ENCODE peak calls at places on chromosomes 4 and X, in five cellular contexts. One of them, this sample, is unnamed.

GRCh38 chrX:130173190-130173895 is 1.6 kb downstream of the RAB33A start:
- DNase-seq in non-pigmented ciliary epithelial cell: no peak
- DNase-seq in activated CD8-positive, alpha-beta T cell treated with anti-CD3 and anti-CD28 coated beads, Interleukin-2, amount 10 ng/mL, durations not matched to agents 7 days and 5 days: peak
- DNase-seq in progenitor cell of endocrine pancreas: no peak
- DNase-seq in stomach: no peak
- DNase-seq in this sample: no peak

GRCh38 chr4:57682275-57682674 is 572.1 kb upstream of the IGFBP7 start:
- DNase-seq in stomach: no peak
- DNase-seq in activated CD8-positive, alpha-beta T cell treated with anti-CD3 and anti-CD28 coated beads, Interleukin-2, amount 10 ng/mL, durations not matched to agents 7 days and 5 days: no peak
- DNase-seq in progenitor cell of endocrine pancreas: no peak
- DNase-seq in non-pigmented ciliary epithelial cell: no peak
- DNase-seq in this sample: no peak

GRCh38 chr4:134313591-134313990 is 112.0 kb upstream of the PABPC4L start:
- DNase-seq in progenitor cell of endocrine pancreas: no peak
- DNase-seq in activated CD8-positive, alpha-beta T cell treated with anti-CD3 and anti-CD28 coated beads, Interleukin-2, amount 10 ng/mL, durations not matched to agents 7 days and 5 days: no peak
- DNase-seq in stomach: no peak
- DNase-seq in non-pigmented ciliary epithelial cell: no peak
- DNase-seq in this sample: no peak

GRCh38 chr4:140135529-140136021 is 18.4 kb downstream of the MAML3 start:
- DNase-seq in activated CD8-positive, alpha-beta T cell treated with anti-CD3 and anti-CD28 coated beads, Interleukin-2, amount 10 ng/mL, durations not matched to agents 7 days and 5 days: no peak
- DNase-seq in non-pigmented ciliary epithelial cell: no peak
- DNase-seq in stomach: no peak
- DNase-seq in progenitor cell of endocrine pancreas: no peak
- DNase-seq in this sample: no peak

GRCh38 chr4:152972821-152973613 is 36.9 kb downstream of the FHDC1 start:
- DNase-seq in non-pigmented ciliary epithelial cell: peak
- DNase-seq in progenitor cell of endocrine pancreas: no peak
- DNase-seq in stomach: no peak
- DNase-seq in activated CD8-positive, alpha-beta T cell treated with anti-CD3 and anti-CD28 coated beads, Interleukin-2, amount 10 ng/mL, durations not matched to agents 7 days and 5 days: no peak
- DNase-seq in this sample: no peak

GRCh38 chr4:48342559-48342878 is 1.2 kb downstream of the SLAIN2 start:
- DNase-seq in non-pigmented ciliary epithelial cell: no peak
- DNase-seq in progenitor cell of endocrine pancreas: no peak
- DNase-seq in activated CD8-positive, alpha-beta T cell treated with anti-CD3 and anti-CD28 coated beads, Interleukin-2, amount 10 ng/mL, durations not matched to agents 7 days and 5 days: no peak
- DNase-seq in stomach: no peak
- DNase-seq in this sample: no peak

GRCh38 chrX:81195712-81196111 is 6.0 kb downstream of the HMGN5 start:
- DNase-seq in activated CD8-positive, alpha-beta T cell treated with anti-CD3 and anti-CD28 coated beads, Interleukin-2, amount 10 ng/mL, durations not matched to agents 7 days and 5 days: peak
- DNase-seq in non-pigmented ciliary epithelial cell: no peak
- DNase-seq in stomach: peak
- DNase-seq in progenitor cell of endocrine pancreas: peak
- DNase-seq in this sample: peak

GRCh38 chrX:17689971-17690409 is 47.3 kb upstream of the SCML1 start:
- DNase-seq in progenitor cell of endocrine pancreas: peak
- DNase-seq in non-pigmented ciliary epithelial cell: no peak
- DNase-seq in stomach: peak
- DNase-seq in activated CD8-positive, alpha-beta T cell treated with anti-CD3 and anti-CD28 coated beads, Interleukin-2, amount 10 ng/mL, durations not matched to agents 7 days and 5 days: peak
- DNase-seq in this sample: peak

GRCh38 chr4:122914292-122914904 is 8.0 kb downstream of the NUDT6 start:
- DNase-seq in stomach: no peak
- DNase-seq in activated CD8-positive, alpha-beta T cell treated with anti-CD3 and anti-CD28 coated beads, Interleukin-2, amount 10 ng/mL, durations not matched to agents 7 days and 5 days: no peak
- DNase-seq in non-pigmented ciliary epithelial cell: no peak
- DNase-seq in progenitor cell of endocrine pancreas: no peak
- DNase-seq in this sample: no peak

GRCh38 chrX:44061940-44062339 is 88.8 kb upstream of the NDP start:
- DNase-seq in stomach: no peak
- DNase-seq in non-pigmented ciliary epithelial cell: no peak
- DNase-seq in progenitor cell of endocrine pancreas: no peak
- DNase-seq in activated CD8-positive, alpha-beta T cell treated with anti-CD3 and anti-CD28 coated beads, Interleukin-2, amount 10 ng/mL, durations not matched to agents 7 days and 5 days: no peak
- DNase-seq in this sample: no peak

GRCh38 chrX:81202413-81202794 is 502 bp downstream of the SH3BGRL start:
- DNase-seq in non-pigmented ciliary epithelial cell: no peak
- DNase-seq in activated CD8-positive, alpha-beta T cell treated with anti-CD3 and anti-CD28 coated beads, Interleukin-2, amount 10 ng/mL, durations not matched to agents 7 days and 5 days: no peak
- DNase-seq in stomach: no peak
- DNase-seq in progenitor cell of endocrine pancreas: no peak
- DNase-seq in this sample: no peak

GRCh38 chrX:49233176-49233575 is at the start of gene CACNA1F:
- DNase-seq in stomach: no peak
- DNase-seq in activated CD8-positive, alpha-beta T cell treated with anti-CD3 and anti-CD28 coated beads, Interleukin-2, amount 10 ng/mL, durations not matched to agents 7 days and 5 days: no peak
- DNase-seq in non-pigmented ciliary epithelial cell: no peak
- DNase-seq in progenitor cell of endocrine pancreas: no peak
- DNase-seq in this sample: no peak